ENCODE peak calls at places on chromosomes 1 and 21, in ten cellular contexts. One of them, this sample, is unnamed.
A peak's percentile ranks its signal among the peaks of the same experiment; 100 is the strongest.

GRCh38 chr1:61670016-61670415 is 54.9 kb downstream of the TM2D1 start:
- DNase-seq in neural progenitor cell: no peak
- DNase-seq in iPS-NIHi11: no peak
- DNase-seq in HS-5: no peak
- DNase-seq in caudate nucleus: no peak
- DNase-seq in coronary artery: no peak
- DNase-seq in tibial nerve: peak; percentile 7
- DNase-seq in cardiac fibroblast: no peak
- DNase-seq in RWPE2: no peak
- DNase-seq in HEK293T: no peak
- DNase-seq in this sample: no peak

GRCh38 chr1:98119793-98120192 is 199.0 kb upstream of the DPYD start:
- DNase-seq in caudate nucleus: no peak
- DNase-seq in RWPE2: no peak
- DNase-seq in coronary artery: no peak
- DNase-seq in cardiac fibroblast: peak; percentile 44
- DNase-seq in tibial nerve: no peak
- DNase-seq in HS-5: no peak
- DNase-seq in iPS-NIHi11: peak; percentile 58
- DNase-seq in neural progenitor cell: peak; percentile 59
- DNase-seq in HEK293T: peak; percentile 31
- DNase-seq in this sample: peak; percentile 70

GRCh38 chr1:167175901-167176300 is 44.8 kb upstream of the POU2F1 start:
- DNase-seq in coronary artery: no peak
- DNase-seq in neural progenitor cell: no peak
- DNase-seq in cardiac fibroblast: no peak
- DNase-seq in caudate nucleus: no peak
- DNase-seq in iPS-NIHi11: no peak
- DNase-seq in HEK293T: no peak
- DNase-seq in RWPE2: no peak
- DNase-seq in HS-5: no peak
- DNase-seq in tibial nerve: no peak
- DNase-seq in this sample: peak; percentile 27

GRCh38 chr1:179510038-179510437 is 65.7 kb downstream of the NPHS2 start:
- DNase-seq in neural progenitor cell: no peak
- DNase-seq in HEK293T: no peak
- DNase-seq in iPS-NIHi11: no peak
- DNase-seq in HS-5: no peak
- DNase-seq in caudate nucleus: no peak
- DNase-seq in RWPE2: no peak
- DNase-seq in coronary artery: no peak
- DNase-seq in tibial nerve: no peak
- DNase-seq in cardiac fibroblast: no peak
- DNase-seq in this sample: no peak

GRCh38 chr1:172289448-172289847 is 131.0 kb upstream of the C1orf105 start:
- DNase-seq in HEK293T: no peak
- DNase-seq in HS-5: no peak
- DNase-seq in tibial nerve: no peak
- DNase-seq in iPS-NIHi11: no peak
- DNase-seq in RWPE2: no peak
- DNase-seq in coronary artery: no peak
- DNase-seq in caudate nucleus: no peak
- DNase-seq in neural progenitor cell: no peak
- DNase-seq in cardiac fibroblast: no peak
- DNase-seq in this sample: no peak

GRCh38 chr1:1891349-1892078 is 627 bp upstream of the GNB1 start:
- DNase-seq in HEK293T: peak; percentile 60
- DNase-seq in caudate nucleus: no peak
- DNase-seq in tibial nerve: peak; percentile 62
- DNase-seq in neural progenitor cell: peak; percentile 71
- DNase-seq in coronary artery: no peak
- DNase-seq in HS-5: no peak
- DNase-seq in RWPE2: peak; percentile 73
- DNase-seq in iPS-NIHi11: peak; percentile 89
- DNase-seq in cardiac fibroblast: peak; percentile 67
- DNase-seq in this sample: peak; percentile 58

GRCh38 chr1:54352755-54353154 is 53.4 kb downstream of the SSBP3 start:
- DNase-seq in caudate nucleus: no peak
- DNase-seq in HEK293T: no peak
- DNase-seq in iPS-NIHi11: no peak
- DNase-seq in neural progenitor cell: no peak
- DNase-seq in coronary artery: no peak
- DNase-seq in cardiac fibroblast: no peak
- DNase-seq in RWPE2: no peak
- DNase-seq in tibial nerve: no peak
- DNase-seq in HS-5: no peak
- DNase-seq in this sample: no peak

GRCh38 chr21:42193721-42194120 is 25.2 kb upstream of the ABCG1 start:
- DNase-seq in iPS-NIHi11: no peak
- DNase-seq in HS-5: no peak
- DNase-seq in cardiac fibroblast: no peak
- DNase-seq in coronary artery: no peak
- DNase-seq in HEK293T: no peak
- DNase-seq in tibial nerve: no peak
- DNase-seq in caudate nucleus: no peak
- DNase-seq in neural progenitor cell: no peak
- DNase-seq in RWPE2: no peak
- DNase-seq in this sample: no peak